ENCODE peak calls at places on chromosomes 12 and 14, in ten cellular contexts. M is right atrium auricular region; G is right cardiac atrium; B is GM23338; E is lung; D is CD8-positive, alpha-beta T cell; W is osteoblast; S is fibroblast of lung; Q is PC-3; R is lower lobe of right lung. Z is an unnamed sample.

GRCh38 chr12:66901136-66901932 is 222.5 kb upstream of the GRIP1 start:
- DNase-seq in M (no peak), G (no peak), B (no peak), E (no peak), D (no peak), W (no peak), S (no peak), Q (peak; percentile 32), R (no peak), Z (no peak)

GRCh38 chr14:93027810-93028723 is 87.7 kb downstream of the ITPK1 start:
- DNase-seq in M (no peak), G (no peak), B (no peak), E (no peak), D (no peak), W (peak; percentile 54), S (no peak), Q (no peak), R (no peak), Z (no peak)

GRCh38 chr12:20716985-20717384 is 21.9 kb downstream of the SLCO1C1 start:
- DNase-seq in M (no peak), G (no peak), B (no peak), E (no peak), D (no peak), W (no peak), S (no peak), Q (no peak), R (no peak), Z (no peak)

GRCh38 chr12:59672273-59672672 is 76.4 kb downstream of the SLC16A7 start:
- DNase-seq in M (no peak), G (no peak), B (peak; percentile 18), E (no peak), D (no peak), W (no peak), S (no peak), Q (no peak), R (no peak), Z (no peak)

GRCh38 chr14:94998702-94999101 is 158.6 kb downstream of the DICER1 start:
- DNase-seq in M (no peak), G (no peak), B (peak; percentile 65), E (no peak), D (no peak), W (no peak), S (no peak), Q (peak; percentile 11), R (no peak), Z (peak; percentile 75)

GRCh38 chr12:40170593-40170992 is 54.2 kb upstream of the LRRK2 start:
- DNase-seq in M (no peak), G (no peak), B (no peak), E (peak; percentile 64), D (no peak), W (no peak), S (no peak), Q (no peak), R (peak; percentile 52), Z (no peak)

GRCh38 chr12:111209779-111210178 is 159.1 kb downstream of the PHETA1 start:
- DNase-seq in M (no peak), G (no peak), B (no peak), E (no peak), D (no peak), W (no peak), S (no peak), Q (no peak), R (no peak), Z (no peak)

GRCh38 chr12:20404576-20405346 is 36.4 kb downstream of the PDE3A start:
- DNase-seq in M (peak; percentile 70), G (peak; percentile 70), B (no peak), E (no peak), D (no peak), W (no peak), S (peak; percentile 25), Q (no peak), R (peak; percentile 46), Z (no peak)

GRCh38 chr12:127125607-127126259 is 1141.2 kb upstream of the TMEM132C start:
- DNase-seq in M (no peak), G (no peak), B (no peak), E (no peak), D (no peak), W (peak; percentile 51), S (peak; percentile 86), Q (peak; percentile 99), R (no peak), Z (peak; percentile 58)

GRCh38 chr14:91888641-91889476 is 21.5 kb upstream of the TC2N start:
- DNase-seq in M (no peak), G (no peak), B (no peak), E (no peak), D (no peak), W (no peak), S (peak; percentile 28), Q (no peak), R (no peak), Z (no peak)

GRCh38 chr14:60553855-60554254 is 44.9 kb downstream of the SIX6 start:
- DNase-seq in M (no peak), G (no peak), B (no peak), E (no peak), D (no peak), W (no peak), S (no peak), Q (no peak), R (no peak), Z (no peak)

GRCh38 chr12:53696655-53697321 is 20.9 kb upstream of the ATP5MC2 start:
- DNase-seq in M (no peak), G (no peak), B (peak; percentile 25), E (no peak), D (no peak), W (no peak), S (no peak), Q (no peak), R (no peak), Z (no peak)

GRCh38 chr12:67592228-67593011 is 56.1 kb upstream of the DYRK2 start:
- DNase-seq in M (no peak), G (no peak), B (no peak), E (no peak), D (no peak), W (peak; percentile 65), S (peak; percentile 59), Q (peak; percentile 66), R (no peak), Z (no peak)

GRCh38 chr14:31208546-31209424 is 1.2 kb upstream of the HECTD1 start:
- DNase-seq in M (no peak), G (no peak), B (no peak), E (no peak), D (no peak), W (peak; percentile 80), S (no peak), Q (no peak), R (no peak), Z (peak; percentile 46)

GRCh38 chr12:52307836-52308806 is 13.1 kb downstream of the KRT83 start:
- DNase-seq in M (no peak), G (peak; percentile 78), B (peak; percentile 89), E (peak; percentile 60), D (peak; percentile 28), W (peak; percentile 95), S (peak; percentile 58), Q (peak; percentile 59), R (peak; percentile 78), Z (peak; percentile 96)

GRCh38 chr12:124827588-124828184 is 36.0 kb downstream of the SCARB1 start:
- DNase-seq in M (no peak), G (no peak), B (no peak), E (no peak), D (no peak), W (peak; percentile 19), S (peak; percentile 26), Q (peak; percentile 51), R (no peak), Z (no peak)
- H3K27ac ChIP-seq in M (no peak overlapping the region), G (no peak overlapping the region), B (peak overlapping the region; percentile 70), E (no peak overlapping the region), D (no peak overlapping the region), W (peak overlapping the region; percentile 94), S (no peak overlapping the region), Q (peak overlapping the region; percentile 78), R (no peak overlapping the region), Z (no peak overlapping the region)

GRCh38 chr14:71245659-71246361 is 338.6 kb downstream of the PCNX1 start:
- DNase-seq in M (no peak), G (no peak), B (no peak), E (no peak), D (no peak), W (no peak), S (no peak), Q (no peak), R (no peak), Z (no peak)

GRCh38 chr14:71240866-71241520 is 333.7 kb downstream of the PCNX1 start:
- DNase-seq in M (no peak), G (no peak), B (no peak), E (no peak), D (no peak), W (no peak), S (no peak), Q (no peak), R (no peak), Z (peak; percentile 53)

GRCh38 chr14:71242237-71242748 is 335.0 kb downstream of the PCNX1 start:
- DNase-seq in M (no peak), G (no peak), B (no peak), E (no peak), D (no peak), W (peak; percentile 82), S (peak; percentile 82), Q (no peak), R (no peak), Z (no peak)

GRCh38 chr14:71244341-71244740 is 337.1 kb downstream of the PCNX1 start:
- DNase-seq in M (no peak), G (no peak), B (no peak), E (no peak), D (no peak), W (no peak), S (no peak), Q (no peak), R (no peak), Z (no peak)

GRCh38 chr14:71243697-71244096 is 336.4 kb downstream of the PCNX1 start:
- DNase-seq in M (no peak), G (no peak), B (no peak), E (no peak), D (no peak), W (peak; percentile 74), S (peak; percentile 89), Q (no peak), R (no peak), Z (no peak)
- H3K27me3 ChIP-seq in M (no peaks in the 10 kb centered on the region), G (no peaks in the 10 kb centered on the region), B (no peaks in the 10 kb centered on the region), E (no peaks in the 10 kb centered on the region), D (no peaks in the 10 kb centered on the region), W (no peaks in the 10 kb centered on the region), S (no peaks in the 10 kb centered on the region), Q (no peaks in the 10 kb centered on the region), R (no peaks in the 10 kb centered on the region), Z (no peaks in the 10 kb centered on the region)

DNA sequence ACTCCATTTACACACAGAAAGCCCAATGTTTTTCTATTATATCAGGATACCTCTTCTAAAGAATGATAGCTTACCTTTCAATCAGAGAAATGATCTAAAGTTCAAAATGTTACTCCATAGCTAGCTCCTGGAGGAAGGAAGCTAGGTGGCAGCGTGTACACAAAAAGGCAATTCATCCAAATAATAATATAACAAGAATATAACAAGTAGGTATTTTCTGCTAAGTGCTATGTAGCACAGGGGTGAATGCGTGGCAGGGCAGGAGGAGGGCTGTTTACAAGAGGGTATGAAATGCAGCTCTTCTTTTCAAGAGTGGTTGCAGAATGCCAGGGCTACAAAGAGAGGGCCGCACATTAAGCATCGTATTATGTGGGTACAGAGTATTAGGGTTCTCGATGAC is 663 bp upstream of the SNAPC1 start:
- DNase-seq in M (no peak), G (no peak), B (no peak), E (no peak), D (no peak), W (no peak), S (no peak), Q (no peak), R (no peak), Z (no peak)
- H3K4me3 ChIP-seq in M (peak overlapping the region; percentile 83), G (peak overlapping the region; percentile 41), B (peak overlapping the region; percentile 79), E (peak overlapping the region; percentile 28), D (peak overlapping the region; percentile 87), W (peak overlapping the region; percentile 94), S (no peak overlapping the region), Q (peak overlapping the region; percentile 96), R (peak overlapping the region; percentile 87), Z (peak overlapping the region; percentile 97)

GRCh38 chr12:109597414-109597794 is 23.8 kb downstream of the MVK start:
- DNase-seq in M (no peak), G (no peak), B (no peak), E (no peak), D (no peak), W (no peak), S (no peak), Q (no peak), R (no peak), Z (no peak)
- H3K27ac ChIP-seq in M (no peak overlapping the region), G (no peak overlapping the region), B (no peak overlapping the region), E (no peak overlapping the region), D (no peak overlapping the region), W (no peak overlapping the region), S (no peak overlapping the region), Q (no peak overlapping the region), R (no peak overlapping the region), Z (no peak overlapping the region)

Z was measured in endodermal cell.